ENCODE peak calls at places on chromosomes 11 and 22, in five cellular contexts. N is HCT116, A is left ventricle myocardium inferior, V is upper lobe of right lung, L is endodermal cell. M is an unnamed sample.

GRCh38 chr22:24413726-24414385 is 13.5 kb upstream of the ADORA2A start:
- DNase-seq in N (no peak), A (no peak), V (no peak), L (no peak), M (peak)

GRCh38 chr11:94849836-94850235 is 81.7 kb downstream of the AMOTL1 start:
- DNase-seq in N (no peak), A (peak), V (no peak), L (no peak), M (no peak)

GRCh38 chr11:114909866-114910265 is 231.5 kb downstream of the NXPE2 start:
- DNase-seq in N (no peak), A (no peak), V (no peak), L (peak), M (no peak)

GRCh38 chr11:118918128-118918685 is 7.5 kb downstream of the BCL9L start:
- DNase-seq in N (no peak), A (peak), V (no peak), L (peak), M (peak)

GRCh38 chr22:27761652-27762051 is 39.9 kb downstream of the MN1 start:
- DNase-seq in N (no peak), A (no peak), V (no peak), L (no peak), M (peak)

GRCh38 chr11:14520902-14521151 is 641 bp upstream of the PSMA1 start:
- DNase-seq in N (no peak), A (no peak), V (no peak), L (no peak), M (no peak)

GRCh38 chr11:103596323-103596722 is 440.1 kb upstream of the DDI1 start:
- DNase-seq in N (no peak), A (no peak), V (no peak), L (no peak), M (no peak)

GRCh38 chr11:88484873-88485621 is 147.5 kb upstream of the CTSC start:
- DNase-seq in N (peak), A (no peak), V (no peak), L (peak), M (peak)

GRCh38 chr11:131495417-131495816 is 125.0 kb downstream of the NTM start:
- DNase-seq in N (no peak), A (peak), V (no peak), L (no peak), M (no peak)

GRCh38 chr11:108916290-108916689 is 251.4 kb downstream of the DDX10 start:
- DNase-seq in N (no peak), A (no peak), V (no peak), L (no peak), M (no peak)

GRCh38 chr11:9990221-9990973 is 303.6 kb downstream of the SBF2 start:
- DNase-seq in N (no peak), A (no peak), V (no peak), L (no peak), M (no peak)

GRCh38 chr11:63961608-63962412 is 12.6 kb upstream of the COX8A start:
- DNase-seq in N (no peak), A (peak), V (no peak), L (peak), M (peak)

GRCh38 chr11:73330569-73331093 is 22.6 kb downstream of the ARHGEF17 start:
- DNase-seq in N (no peak), A (no peak), V (no peak), L (peak), M (peak)

GRCh38 chr11:117126223-117126965 is 17.7 kb upstream of the PAFAH1B2 start:
- DNase-seq in N (no peak), A (no peak), V (no peak), L (no peak), M (no peak)

GRCh38 chr22:20131593-20131855 is at the start of gene ZDHHC8:
- DNase-seq in N (no peak), A (peak), V (peak), L (no peak), M (peak)

GRCh38 chr11:73195191-73196007 is 22.7 kb upstream of the P2RY2 start:
- DNase-seq in N (peak), A (no peak), V (no peak), L (no peak), M (no peak)

GRCh38 chr11:92302766-92303165 is 78.1 kb downstream of the FAT3 start:
- DNase-seq in N (no peak), A (no peak), V (no peak), L (no peak), M (no peak)

GRCh38 chr11:85827768-85828639 is 17.1 kb upstream of the SYTL2 start:
- DNase-seq in N (peak), A (no peak), V (no peak), L (no peak), M (peak)

GRCh38 chr22:27331526-27332281 is 469.9 kb downstream of the MN1 start:
- DNase-seq in N (no peak), A (peak), V (peak), L (peak), M (peak)

GRCh38 chr11:26187639-26188038 is 144.3 kb upstream of the ANO3 start:
- DNase-seq in N (no peak), A (no peak), V (no peak), L (no peak), M (no peak)

DNA sequence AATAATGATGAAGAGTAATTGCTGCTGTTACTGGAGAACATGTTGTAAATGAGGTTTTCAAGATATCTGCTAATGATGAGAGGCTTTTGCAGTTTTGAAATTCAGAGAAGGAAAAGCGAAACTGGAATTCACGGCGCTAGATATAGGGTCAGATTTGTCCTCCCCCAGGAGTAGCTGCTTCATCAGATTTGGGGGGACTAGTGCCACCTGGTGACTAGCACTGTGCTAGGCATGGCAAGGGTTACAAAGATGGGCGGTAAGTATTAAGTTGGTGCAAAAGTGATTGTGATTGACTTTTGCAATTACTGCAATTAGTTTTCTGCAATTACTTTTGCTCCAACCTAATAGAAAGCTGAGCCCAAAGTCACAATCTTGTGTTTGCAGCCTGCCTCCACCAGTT is 879.9 kb upstream of the TENM4 start:
- DNase-seq in N (no peak), A (no peak), V (no peak), L (peak), M (no peak)
- H3K4me3 ChIP-seq in N (no peak), A (no peak), V (no peak), L (no peak), M (no peak)

DNA sequence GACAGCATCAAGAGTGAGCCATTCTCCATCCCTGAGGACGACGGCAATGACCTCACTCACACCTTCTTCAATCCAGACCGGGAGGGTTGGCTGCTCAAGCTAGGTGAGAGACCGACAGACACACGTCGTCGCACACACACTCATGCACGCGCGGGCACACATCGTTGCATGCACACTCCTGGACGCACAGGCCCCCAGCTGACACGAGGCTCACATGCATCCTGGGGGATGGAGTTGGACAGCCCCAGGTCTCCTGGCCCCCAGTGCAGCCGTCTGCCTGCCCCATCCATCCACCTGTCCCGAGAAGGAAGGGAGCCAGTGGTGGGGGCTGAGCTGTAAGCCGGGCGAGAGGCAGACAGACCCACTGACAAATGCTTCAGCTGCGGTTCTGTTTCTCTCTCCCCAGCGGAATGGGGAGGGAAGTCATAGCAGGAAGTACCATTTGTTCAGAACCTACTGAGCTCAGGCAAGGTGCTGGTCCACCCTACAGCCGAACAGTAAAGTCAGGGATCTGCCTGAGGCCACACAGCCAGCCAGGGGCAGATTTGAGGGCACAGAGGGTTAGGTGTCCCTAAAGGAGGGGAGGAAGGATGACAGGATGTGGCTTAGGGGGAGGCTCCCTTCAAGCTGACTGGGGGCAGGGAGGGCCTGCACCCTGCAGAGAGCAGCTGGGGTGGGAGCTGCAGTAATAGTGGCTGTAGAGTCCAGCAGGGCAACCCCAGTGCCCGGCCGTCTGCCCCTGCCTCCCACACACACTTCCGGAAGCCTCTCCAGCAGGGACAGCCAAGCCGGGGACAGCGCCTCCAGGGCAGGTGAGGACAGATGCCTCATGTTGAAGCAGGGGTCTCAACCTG is 27.1 kb downstream of the CYTH4 start:
- DNase-seq in N (no peak), A (no peak), V (peak), L (no peak), M (peak)
- H3K27ac ChIP-seq in N (peak), A (peak), V (peak), L (no peak), M (no peak)

GRCh38 chr11:45771194-45771941 is 33.6 kb upstream of the SLC35C1 start:
- DNase-seq in N (peak), A (peak), V (peak), L (peak), M (peak)

GRCh38 chr11:45774023-45774655 is 30.8 kb upstream of the SLC35C1 start:
- DNase-seq in N (no peak), A (no peak), V (peak), L (no peak), M (no peak)

GRCh38 chr11:45773271-45774022 is 31.5 kb upstream of the SLC35C1 start:
- DNase-seq in N (no peak), A (no peak), V (no peak), L (no peak), M (no peak)

GRCh38 chr11:45769960-45770359 is 35.0 kb upstream of the SLC35C1 start:
- DNase-seq in N (no peak), A (no peak), V (no peak), L (no peak), M (no peak)

GRCh38 chr11:45771942-45772522 is 32.9 kb upstream of the SLC35C1 start:
- DNase-seq in N (peak), A (peak), V (peak), L (peak), M (peak)
- H3K4me3 ChIP-seq in N (peak), A (peak), V (peak), L (peak), M (peak)

DNA sequence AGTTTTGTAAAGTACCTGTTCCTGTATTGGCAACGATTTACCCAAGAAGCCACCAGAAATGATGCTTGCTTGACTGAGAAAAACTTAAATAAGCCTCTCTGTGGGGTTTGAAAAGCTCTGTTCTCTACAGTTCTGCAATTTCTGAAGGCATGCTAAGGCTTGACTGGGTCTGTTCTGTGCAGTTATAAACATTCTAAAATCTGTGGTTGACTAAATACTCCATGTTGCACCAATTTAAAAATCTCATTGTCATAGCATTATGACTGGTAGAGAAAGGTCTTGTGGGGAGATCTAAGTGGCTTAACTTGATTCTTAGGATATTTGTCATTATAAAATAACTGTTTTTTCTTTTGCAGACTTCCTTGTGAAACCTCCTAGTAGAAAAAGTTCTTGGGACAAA is 73.7 kb downstream of the MTMR3 start:
- DNase-seq in N (no peak), A (no peak), V (no peak), L (no peak), M (no peak)
- H3K27ac ChIP-seq in N (no peak), A (no peak), V (no peak), L (no peak), M (no peak)

GRCh38 chr11:8543278-8543677 is 50.8 kb downstream of the STK33 start:
- DNase-seq in N (no peak), A (no peak), V (no peak), L (no peak), M (no peak)
- H3K4me3 ChIP-seq in N (no peak), A (no peak), V (no peak), L (no peak), M (no peak)

GRCh38 chr11:3841426-3842304 is 906 bp upstream of the RHOG start:
- DNase-seq in N (peak), A (peak), V (peak), L (peak), M (peak)
- H3K27ac ChIP-seq in N (peak), A (peak), V (peak), L (peak), M (peak)

GRCh38 chr11:20211691-20212090 is 51.4 kb upstream of the DBX1 start:
- DNase-seq in N (no peak), A (no peak), V (no peak), L (no peak), M (no peak)

GRCh38 chr11:20203836-20204235 is 43.6 kb upstream of the DBX1 start:
- DNase-seq in N (no peak), A (no peak), V (no peak), L (no peak), M (no peak)

GRCh38 chr11:20208622-20209090 is 48.4 kb upstream of the DBX1 start:
- DNase-seq in N (no peak), A (no peak), V (no peak), L (peak), M (peak)

GRCh38 chr11:20205807-20206206 is 45.5 kb upstream of the DBX1 start:
- DNase-seq in N (no peak), A (no peak), V (no peak), L (no peak), M (no peak)

GRCh38 chr11:20207781-20208621 is 47.7 kb upstream of the DBX1 start:
- DNase-seq in N (no peak), A (no peak), V (peak), L (peak), M (no peak)
- H3K4me3 ChIP-seq in N (no peak), A (no peak), V (no peak), L (no peak), M (no peak)